ENCODE peak calls at places on chromosomes 2 and 18, in ten cellular contexts. X is GM10248; O is DMS153; N is stimulated activated CD4-positive, alpha-beta T cell treated with anti-CD3 and anti-CD28 coated beads, Interleukin-4, amount 100 ng/mL, for 24 hours; U is Panc1; J is AG04450; T is cardiac muscle cell; S is SW480; G is stimulated activated CD8-positive, alpha-beta memory T cell treated with anti-CD3 and anti-CD28 coated beads, Interleukin-7, amount 100 ng/mL, for 4 hours; V is OCI-LY7. Q is an unnamed sample.

GRCh38 chr18:70423120-70423519 is 134.3 kb downstream of the SOCS6 start:
- DNase-seq in U (no peak), O (no peak), J (no peak), X (no peak), N (no peak), T (no peak), G (no peak), S (no peak), V (no peak), Q (no peak)

GRCh38 chr2:43225093-43225787 is 1.2 kb downstream of the ZFP36L2 start:
- DNase-seq in S (peak; percentile 58), N (peak; percentile 64), G (peak; percentile 64), O (no peak), V (peak; percentile 82), J (peak; percentile 45), X (no peak), T (peak; percentile 45), U (no peak), Q (peak; percentile 60)

GRCh38 chr2:70241338-70241737 is 7.1 kb downstream of the TIA1 start:
- DNase-seq in X (no peak), G (no peak), V (no peak), S (no peak), T (no peak), J (no peak), O (no peak), N (no peak), U (no peak), Q (no peak)

GRCh38 chr2:217105733-217106649 is 246.1 kb upstream of the TNP1 start:
- DNase-seq in O (no peak), X (no peak), U (peak; percentile 2), J (peak; percentile 81), N (no peak), S (peak; percentile 77), T (no peak), G (no peak), V (no peak), Q (peak; percentile 3)

GRCh38 chr2:233346930-233347329 is 7.4 kb upstream of the DGKD start:
- DNase-seq in J (no peak), U (no peak), O (no peak), G (no peak), V (no peak), N (no peak), X (no peak), S (no peak), T (no peak), Q (no peak)

GRCh38 chr2:46871976-46872381 is 43.6 kb downstream of the MCFD2 start:
- DNase-seq in X (no peak), U (no peak), N (no peak), G (no peak), J (no peak), S (no peak), O (no peak), V (no peak), T (no peak), Q (no peak)

GRCh38 chr18:27004056-27004829 is 138.7 kb upstream of the AQP4 start:
- DNase-seq in O (no peak), N (no peak), U (no peak), G (no peak), T (no peak), S (no peak), X (no peak), J (no peak), V (peak; percentile 37), Q (no peak)

GRCh38 chr2:42116195-42117181 is 52.7 kb upstream of the EML4 start:
- DNase-seq in O (no peak), J (no peak), T (no peak), G (no peak), U (no peak), V (no peak), N (no peak), X (no peak), S (no peak), Q (no peak)

GRCh38 chr2:33620-34019 is 12.7 kb downstream of the FAM110C start:
- DNase-seq in N (peak; percentile 59), T (no peak), S (peak; percentile 65), O (no peak), V (no peak), J (no peak), X (no peak), G (peak; percentile 49), U (no peak), Q (peak; percentile 54)

GRCh38 chr18:54279477-54280205 is 10.3 kb downstream of the POLI start:
- DNase-seq in O (no peak), V (no peak), S (no peak), N (no peak), U (no peak), X (no peak), G (no peak), J (no peak), T (no peak), Q (no peak)

GRCh38 chr2:20144861-20145260 is 80.1 kb downstream of the SDC1 start:
- DNase-seq in S (no peak), J (no peak), V (no peak), T (no peak), U (no peak), N (no peak), O (no peak), X (no peak), G (no peak), Q (no peak)

GRCh38 chr18:56637897-56638231 is 528 bp downstream of the TXNL1 start:
- DNase-seq in O (no peak), N (peak; percentile 26), J (no peak), V (peak; percentile 8), U (no peak), T (peak; percentile 20), G (no peak), X (no peak), S (no peak), Q (no peak)